ENCODE peak calls at places on chromosomes 2 and 18, in nine cellular contexts. I is left cardiac atrium, N is cardiac muscle cell, G is KBM-7, B is Right ventricle myocardium inferior, T is NCI-H510A treated with DMSO at 0.1 percent for 48 hours, M is astrocyte of the spinal cord, C is sigmoid colon, H is nephron progenitor cell. J is an unnamed sample.

GRCh38 chr2:141280037-141280436 is 850.8 kb downstream of the LRP1B start:
- DNase-seq in M (no peak), T (no peak), B (no peak), H (no peak), I (no peak), N (no peak), G (no peak), C (no peak), J (no peak)

GRCh38 chr2:238711346-238711745 is 136.5 kb upstream of the TWIST2 start:
- DNase-seq in I (no peak), G (no peak), M (no peak), H (no peak), N (no peak), B (no peak), T (no peak), C (no peak), J (no peak)

GRCh38 chr2:221896505-221897151 is 324.5 kb upstream of the EPHA4 start:
- DNase-seq in B (no peak), C (no peak), M (peak), I (peak), T (peak), N (peak), H (no peak), G (no peak), J (no peak)

GRCh38 chr18:21300035-21300434 is 58.0 kb downstream of the GREB1L start:
- DNase-seq in I (no peak), H (no peak), T (no peak), C (no peak), B (no peak), M (no peak), G (no peak), N (no peak), J (no peak)

GRCh38 chr2:127041259-127041970 is 65.5 kb downstream of the BIN1 start:
- DNase-seq in T (no peak), C (peak), H (no peak), N (no peak), B (no peak), G (no peak), I (no peak), M (no peak), J (no peak)

GRCh38 chr2:26569216-26570082 is 71.7 kb downstream of the CIB4 start:
- DNase-seq in M (no peak), G (no peak), B (peak), T (no peak), C (peak), N (no peak), I (peak), H (no peak), J (no peak)

GRCh38 chr2:144369416-144369815 is 150.5 kb downstream of the ZEB2 start:
- DNase-seq in N (no peak), M (no peak), G (no peak), T (no peak), B (no peak), H (no peak), I (no peak), C (no peak), J (no peak)

GRCh38 chr2:177239934-177240600 is 24.5 kb downstream of the NFE2L2 start:
- DNase-seq in G (peak), M (peak), T (peak), C (peak), I (no peak), B (no peak), N (no peak), H (no peak), J (peak)

GRCh38 chr2:133755515-133756311 is 187.4 kb upstream of the NCKAP5 start:
- DNase-seq in H (no peak), G (no peak), C (peak), N (no peak), M (peak), I (no peak), B (no peak), T (no peak), J (peak)

GRCh38 chr2:171627412-171627811 is 59.9 kb upstream of the DYNC1I2 start:
- DNase-seq in I (no peak), M (no peak), G (no peak), N (no peak), H (no peak), T (no peak), B (no peak), C (no peak), J (no peak)

GRCh38 chr2:153386481-153386891 is 92.1 kb downstream of the RPRM start:
- DNase-seq in N (no peak), M (peak), T (no peak), B (no peak), I (no peak), G (no peak), C (no peak), H (no peak), J (no peak)

GRCh38 chr2:168246483-168247340 is 683 bp downstream of the STK39 start:
- DNase-seq in G (peak), T (peak), B (peak), M (peak), I (peak), C (peak), N (peak), H (peak), J (peak)

GRCh38 chr18:24528857-24529256 is 68.4 kb downstream of the HRH4 start:
- DNase-seq in M (no peak), N (no peak), G (no peak), B (no peak), H (no peak), C (no peak), T (no peak), I (no peak), J (no peak)